ENCODE peak calls at places on chromosomes 2 and 18, in four cellular contexts. One of them, this sample, is unnamed.

GRCh38 chr2:95058466-95058988 is 33.0 kb downstream of the MAL start:
- DNase-seq in stimulated activated CD8-positive, alpha-beta memory T cell treated with anti-CD3 and anti-CD28 coated beads, Interleukin-15, amount 100 ng/mL, for 1 hour: no peak
- DNase-seq in Kasumi-1: no peak
- DNase-seq in fibroblast of mammary gland: no peak
- DNase-seq in this sample: no peak

GRCh38 chr2:148391324-148391723 is 253.2 kb upstream of the EPC2 start:
- DNase-seq in stimulated activated CD8-positive, alpha-beta memory T cell treated with anti-CD3 and anti-CD28 coated beads, Interleukin-15, amount 100 ng/mL, for 1 hour: no peak
- DNase-seq in Kasumi-1: no peak
- DNase-seq in fibroblast of mammary gland: peak
- DNase-seq in this sample: no peak

GRCh38 chr18:79924814-79925655 is 26.4 kb downstream of the SLC66A2 start:
- DNase-seq in Kasumi-1: no peak
- DNase-seq in stimulated activated CD8-positive, alpha-beta memory T cell treated with anti-CD3 and anti-CD28 coated beads, Interleukin-15, amount 100 ng/mL, for 1 hour: no peak
- DNase-seq in fibroblast of mammary gland: no peak
- DNase-seq in this sample: no peak

GRCh38 chr18:60663060-60663989 is 290.8 kb upstream of the MC4R start:
- DNase-seq in stimulated activated CD8-positive, alpha-beta memory T cell treated with anti-CD3 and anti-CD28 coated beads, Interleukin-15, amount 100 ng/mL, for 1 hour: no peak
- DNase-seq in fibroblast of mammary gland: no peak
- DNase-seq in Kasumi-1: no peak
- DNase-seq in this sample: no peak

GRCh38 chr2:38093503-38093902 is 17.6 kb upstream of the CYP1B1 start:
- DNase-seq in fibroblast of mammary gland: peak
- DNase-seq in Kasumi-1: no peak
- DNase-seq in stimulated activated CD8-positive, alpha-beta memory T cell treated with anti-CD3 and anti-CD28 coated beads, Interleukin-15, amount 100 ng/mL, for 1 hour: no peak
- DNase-seq in this sample: no peak

GRCh38 chr2:190978389-190979053 is 35.5 kb downstream of the STAT1 start:
- DNase-seq in fibroblast of mammary gland: peak
- DNase-seq in Kasumi-1: no peak
- DNase-seq in stimulated activated CD8-positive, alpha-beta memory T cell treated with anti-CD3 and anti-CD28 coated beads, Interleukin-15, amount 100 ng/mL, for 1 hour: no peak
- DNase-seq in this sample: no peak

GRCh38 chr2:181306785-181307184 is 150.4 kb upstream of the ITGA4 start:
- DNase-seq in Kasumi-1: peak
- DNase-seq in stimulated activated CD8-positive, alpha-beta memory T cell treated with anti-CD3 and anti-CD28 coated beads, Interleukin-15, amount 100 ng/mL, for 1 hour: no peak
- DNase-seq in fibroblast of mammary gland: no peak
- DNase-seq in this sample: no peak

GRCh38 chr2:215432759-215433594 is 2.9 kb downstream of the FN1 start:
- DNase-seq in Kasumi-1: no peak
- DNase-seq in fibroblast of mammary gland: peak
- DNase-seq in stimulated activated CD8-positive, alpha-beta memory T cell treated with anti-CD3 and anti-CD28 coated beads, Interleukin-15, amount 100 ng/mL, for 1 hour: no peak
- DNase-seq in this sample: no peak

GRCh38 chr2:80856227-80856626 is 551.7 kb upstream of the LRRTM1 start:
- DNase-seq in fibroblast of mammary gland: no peak
- DNase-seq in Kasumi-1: no peak
- DNase-seq in stimulated activated CD8-positive, alpha-beta memory T cell treated with anti-CD3 and anti-CD28 coated beads, Interleukin-15, amount 100 ng/mL, for 1 hour: no peak
- DNase-seq in this sample: no peak

GRCh38 chr18:23106575-23106974 is 28.7 kb upstream of the CABLES1 start:
- DNase-seq in stimulated activated CD8-positive, alpha-beta memory T cell treated with anti-CD3 and anti-CD28 coated beads, Interleukin-15, amount 100 ng/mL, for 1 hour: no peak
- DNase-seq in Kasumi-1: no peak
- DNase-seq in fibroblast of mammary gland: peak
- DNase-seq in this sample: no peak

GRCh38 chr18:70289351-70290330 is 796 bp downstream of the SOCS6 start:
- DNase-seq in fibroblast of mammary gland: no peak
- DNase-seq in stimulated activated CD8-positive, alpha-beta memory T cell treated with anti-CD3 and anti-CD28 coated beads, Interleukin-15, amount 100 ng/mL, for 1 hour: no peak
- DNase-seq in Kasumi-1: peak
- DNase-seq in this sample: peak

GRCh38 chr2:237968048-237968862 is 1.4 kb downstream of the UBE2F start:
- DNase-seq in fibroblast of mammary gland: peak
- DNase-seq in Kasumi-1: peak
- DNase-seq in stimulated activated CD8-positive, alpha-beta memory T cell treated with anti-CD3 and anti-CD28 coated beads, Interleukin-15, amount 100 ng/mL, for 1 hour: peak
- DNase-seq in this sample: peak

GRCh38 chr2:204109681-204110080 is 173.1 kb downstream of the ICOS start:
- DNase-seq in fibroblast of mammary gland: no peak
- DNase-seq in Kasumi-1: no peak
- DNase-seq in stimulated activated CD8-positive, alpha-beta memory T cell treated with anti-CD3 and anti-CD28 coated beads, Interleukin-15, amount 100 ng/mL, for 1 hour: no peak
- DNase-seq in this sample: no peak

GRCh38 chr18:3796434-3796833 is 346.5 kb downstream of the TGIF1 start:
- DNase-seq in fibroblast of mammary gland: no peak
- DNase-seq in Kasumi-1: no peak
- DNase-seq in stimulated activated CD8-positive, alpha-beta memory T cell treated with anti-CD3 and anti-CD28 coated beads, Interleukin-15, amount 100 ng/mL, for 1 hour: no peak
- DNase-seq in this sample: no peak

GRCh38 chr2:210630904-210631560 is 74.6 kb downstream of the CPS1 start:
- DNase-seq in stimulated activated CD8-positive, alpha-beta memory T cell treated with anti-CD3 and anti-CD28 coated beads, Interleukin-15, amount 100 ng/mL, for 1 hour: no peak
- DNase-seq in fibroblast of mammary gland: no peak
- DNase-seq in Kasumi-1: no peak
- DNase-seq in this sample: no peak

GRCh38 chr2:114222331-114222730 is 220.1 kb upstream of the DPP10 start:
- DNase-seq in Kasumi-1: no peak
- DNase-seq in stimulated activated CD8-positive, alpha-beta memory T cell treated with anti-CD3 and anti-CD28 coated beads, Interleukin-15, amount 100 ng/mL, for 1 hour: no peak
- DNase-seq in fibroblast of mammary gland: no peak
- DNase-seq in this sample: no peak

GRCh38 chr18:77872166-77872565 is 622.5 kb downstream of the GALR1 start:
- DNase-seq in fibroblast of mammary gland: no peak
- DNase-seq in Kasumi-1: no peak
- DNase-seq in stimulated activated CD8-positive, alpha-beta memory T cell treated with anti-CD3 and anti-CD28 coated beads, Interleukin-15, amount 100 ng/mL, for 1 hour: no peak
- DNase-seq in this sample: no peak

GRCh38 chr2:70029814-70030409 is 57.4 kb upstream of the PCBP1 start:
- DNase-seq in stimulated activated CD8-positive, alpha-beta memory T cell treated with anti-CD3 and anti-CD28 coated beads, Interleukin-15, amount 100 ng/mL, for 1 hour: no peak
- DNase-seq in fibroblast of mammary gland: peak
- DNase-seq in Kasumi-1: no peak
- DNase-seq in this sample: no peak

GRCh38 chr2:102436284-102436683 is 13.3 kb downstream of the IL18RAP start:
- DNase-seq in fibroblast of mammary gland: no peak
- DNase-seq in Kasumi-1: peak
- DNase-seq in stimulated activated CD8-positive, alpha-beta memory T cell treated with anti-CD3 and anti-CD28 coated beads, Interleukin-15, amount 100 ng/mL, for 1 hour: no peak
- DNase-seq in this sample: no peak

GRCh38 chr2:223315813-223316212 is 263.8 kb downstream of the KCNE4 start:
- DNase-seq in Kasumi-1: no peak
- DNase-seq in stimulated activated CD8-positive, alpha-beta memory T cell treated with anti-CD3 and anti-CD28 coated beads, Interleukin-15, amount 100 ng/mL, for 1 hour: no peak
- DNase-seq in fibroblast of mammary gland: peak
- DNase-seq in this sample: no peak

GRCh38 chr18:63879684-63880083 is 7.8 kb upstream of the SERPINB2 start:
- DNase-seq in Kasumi-1: no peak
- DNase-seq in stimulated activated CD8-positive, alpha-beta memory T cell treated with anti-CD3 and anti-CD28 coated beads, Interleukin-15, amount 100 ng/mL, for 1 hour: no peak
- DNase-seq in fibroblast of mammary gland: peak
- DNase-seq in this sample: no peak

GRCh38 chr2:71455741-71456569 is 2.6 kb downstream of the DYSF start:
- DNase-seq in Kasumi-1: peak
- DNase-seq in fibroblast of mammary gland: no peak
- DNase-seq in stimulated activated CD8-positive, alpha-beta memory T cell treated with anti-CD3 and anti-CD28 coated beads, Interleukin-15, amount 100 ng/mL, for 1 hour: no peak
- DNase-seq in this sample: no peak

GRCh38 chr2:43214253-43214652 is 12.2 kb downstream of the ZFP36L2 start:
- DNase-seq in fibroblast of mammary gland: no peak
- DNase-seq in Kasumi-1: no peak
- DNase-seq in stimulated activated CD8-positive, alpha-beta memory T cell treated with anti-CD3 and anti-CD28 coated beads, Interleukin-15, amount 100 ng/mL, for 1 hour: no peak
- DNase-seq in this sample: no peak

GRCh38 chr2:217653240-217653639 is 349.6 kb downstream of the TNS1 start:
- DNase-seq in fibroblast of mammary gland: peak
- DNase-seq in stimulated activated CD8-positive, alpha-beta memory T cell treated with anti-CD3 and anti-CD28 coated beads, Interleukin-15, amount 100 ng/mL, for 1 hour: no peak
- DNase-seq in Kasumi-1: no peak
- DNase-seq in this sample: no peak

GRCh38 chr2:133836220-133836619 is 268.0 kb upstream of the NCKAP5 start:
- DNase-seq in Kasumi-1: no peak
- DNase-seq in stimulated activated CD8-positive, alpha-beta memory T cell treated with anti-CD3 and anti-CD28 coated beads, Interleukin-15, amount 100 ng/mL, for 1 hour: no peak
- DNase-seq in fibroblast of mammary gland: no peak
- DNase-seq in this sample: no peak

GRCh38 chr18:2545155-2545554 is 26.1 kb downstream of the METTL4 start:
- DNase-seq in Kasumi-1: no peak
- DNase-seq in stimulated activated CD8-positive, alpha-beta memory T cell treated with anti-CD3 and anti-CD28 coated beads, Interleukin-15, amount 100 ng/mL, for 1 hour: no peak
- DNase-seq in fibroblast of mammary gland: no peak
- DNase-seq in this sample: no peak

GRCh38 chr2:181805228-181806038 is 86.1 kb upstream of the ITPRID2 start:
- DNase-seq in fibroblast of mammary gland: peak
- DNase-seq in Kasumi-1: peak
- DNase-seq in stimulated activated CD8-positive, alpha-beta memory T cell treated with anti-CD3 and anti-CD28 coated beads, Interleukin-15, amount 100 ng/mL, for 1 hour: no peak
- DNase-seq in this sample: no peak

GRCh38 chr2:172021955-172022354 is 22.2 kb downstream of the METAP1D start:
- DNase-seq in fibroblast of mammary gland: peak
- DNase-seq in stimulated activated CD8-positive, alpha-beta memory T cell treated with anti-CD3 and anti-CD28 coated beads, Interleukin-15, amount 100 ng/mL, for 1 hour: no peak
- DNase-seq in Kasumi-1: no peak
- DNase-seq in this sample: no peak

GRCh38 chr2:43748333-43748732 is 25.5 kb upstream of the DYNC2LI1 start:
- DNase-seq in Kasumi-1: no peak
- DNase-seq in stimulated activated CD8-positive, alpha-beta memory T cell treated with anti-CD3 and anti-CD28 coated beads, Interleukin-15, amount 100 ng/mL, for 1 hour: no peak
- DNase-seq in fibroblast of mammary gland: no peak
- DNase-seq in this sample: no peak

GRCh38 chr2:10658041-10658913 is 31.5 kb downstream of the NOL10 start:
- DNase-seq in stimulated activated CD8-positive, alpha-beta memory T cell treated with anti-CD3 and anti-CD28 coated beads, Interleukin-15, amount 100 ng/mL, for 1 hour: no peak
- DNase-seq in fibroblast of mammary gland: peak
- DNase-seq in Kasumi-1: no peak
- DNase-seq in this sample: no peak

GRCh38 chr2:170258382-170258781 is 80.4 kb downstream of the MYO3B start:
- DNase-seq in fibroblast of mammary gland: peak
- DNase-seq in stimulated activated CD8-positive, alpha-beta memory T cell treated with anti-CD3 and anti-CD28 coated beads, Interleukin-15, amount 100 ng/mL, for 1 hour: no peak
- DNase-seq in Kasumi-1: no peak
- DNase-seq in this sample: no peak

GRCh38 chr2:237885931-237886701 is 26.7 kb downstream of the RAMP1 start:
- DNase-seq in fibroblast of mammary gland: peak
- DNase-seq in Kasumi-1: no peak
- DNase-seq in stimulated activated CD8-positive, alpha-beta memory T cell treated with anti-CD3 and anti-CD28 coated beads, Interleukin-15, amount 100 ng/mL, for 1 hour: no peak
- DNase-seq in this sample: no peak

GRCh38 chr18:60329131-60329530 is 43.4 kb downstream of the MC4R start:
- DNase-seq in Kasumi-1: no peak
- DNase-seq in stimulated activated CD8-positive, alpha-beta memory T cell treated with anti-CD3 and anti-CD28 coated beads, Interleukin-15, amount 100 ng/mL, for 1 hour: no peak
- DNase-seq in fibroblast of mammary gland: no peak
- DNase-seq in this sample: no peak

GRCh38 chr2:172415759-172416158 is 11.6 kb upstream of the ITGA6 start:
- DNase-seq in Kasumi-1: no peak
- DNase-seq in stimulated activated CD8-positive, alpha-beta memory T cell treated with anti-CD3 and anti-CD28 coated beads, Interleukin-15, amount 100 ng/mL, for 1 hour: no peak
- DNase-seq in fibroblast of mammary gland: no peak
- DNase-seq in this sample: no peak

GRCh38 chr18:12769136-12769535 is 66.3 kb downstream of the PSMG2 start:
- DNase-seq in Kasumi-1: no peak
- DNase-seq in stimulated activated CD8-positive, alpha-beta memory T cell treated with anti-CD3 and anti-CD28 coated beads, Interleukin-15, amount 100 ng/mL, for 1 hour: no peak
- DNase-seq in fibroblast of mammary gland: no peak
- DNase-seq in this sample: no peak

GRCh38 chr2:159053186-159054031 is 85.0 kb downstream of the TANC1 start:
- DNase-seq in Kasumi-1: no peak
- DNase-seq in fibroblast of mammary gland: peak
- DNase-seq in stimulated activated CD8-positive, alpha-beta memory T cell treated with anti-CD3 and anti-CD28 coated beads, Interleukin-15, amount 100 ng/mL, for 1 hour: no peak
- DNase-seq in this sample: no peak

GRCh38 chr18:7272268-7273049 is 41.6 kb downstream of the LRRC30 start:
- DNase-seq in stimulated activated CD8-positive, alpha-beta memory T cell treated with anti-CD3 and anti-CD28 coated beads, Interleukin-15, amount 100 ng/mL, for 1 hour: no peak
- DNase-seq in fibroblast of mammary gland: peak
- DNase-seq in Kasumi-1: peak
- DNase-seq in this sample: no peak

GRCh38 chr18:24853076-24853475 is 392.6 kb downstream of the HRH4 start:
- DNase-seq in fibroblast of mammary gland: no peak
- DNase-seq in stimulated activated CD8-positive, alpha-beta memory T cell treated with anti-CD3 and anti-CD28 coated beads, Interleukin-15, amount 100 ng/mL, for 1 hour: no peak
- DNase-seq in Kasumi-1: no peak
- DNase-seq in this sample: no peak